ENCODE peak calls at places on chromosomes 5 and 9, in ten cellular contexts. R, L, Y, V, J, W, B, Z, A and G are unnamed samples.

GRCh38 chr9:93115486-93115885 is 18.6 kb downstream of the NINJ1 start:
- DNase-seq in W (peak), J (peak), Z (no peak), L (no peak), Y (peak), R (no peak), A (no peak), V (peak), B (no peak), G (no peak)

GRCh38 chr5:64939772-64940510 is 171.2 kb downstream of the CWC27 start:
- DNase-seq in Y (peak), W (peak), A (no peak), R (peak), L (peak), J (peak), Z (no peak), B (peak), V (peak), G (no peak)

GRCh38 chr9:132026932-132027585 is 52.6 kb downstream of the MED27 start:
- DNase-seq in Z (no peak), V (no peak), A (peak), Y (peak), B (no peak), R (no peak), J (no peak), W (no peak), L (no peak), G (no peak)

GRCh38 chr5:6581559-6582426 is 51.1 kb downstream of the NSUN2 start:
- DNase-seq in B (no peak), L (no peak), V (no peak), W (no peak), Z (no peak), A (no peak), R (no peak), J (no peak), Y (no peak), G (no peak)

GRCh38 chr9:33220681-33221567 is 19.0 kb upstream of the SPINK4 start:
- DNase-seq in Z (peak), V (peak), J (no peak), Y (no peak), A (no peak), B (no peak), L (no peak), W (no peak), R (no peak), G (no peak)

GRCh38 chr9:14097215-14097614 is 216.7 kb downstream of the NFIB start:
- DNase-seq in A (no peak), L (no peak), V (no peak), B (no peak), Z (no peak), Y (peak), R (no peak), W (peak), J (no peak), G (no peak)

GRCh38 chr5:27592231-27592630 is 553.8 kb upstream of the CDH9 start:
- DNase-seq in L (no peak), J (no peak), Z (no peak), W (no peak), V (no peak), Y (peak), B (no peak), R (no peak), A (no peak), G (no peak)

GRCh38 chr5:421901-422300 is 21.1 kb upstream of the EXOC3 start:
- DNase-seq in W (no peak), A (no peak), V (peak), R (peak), B (no peak), L (peak), J (peak), Y (no peak), Z (no peak), G (no peak)

GRCh38 chr5:127757576-127757975 is 54.4 kb downstream of the CCDC192 start:
- DNase-seq in V (no peak), B (peak), W (peak), L (no peak), Y (peak), Z (no peak), R (no peak), J (no peak), A (no peak), G (no peak)

GRCh38 chr5:128053291-128053954 is 30.1 kb upstream of the SLC12A2 start:
- DNase-seq in J (peak), V (no peak), L (no peak), A (no peak), Z (no peak), B (no peak), W (no peak), R (no peak), Y (no peak), G (no peak)

GRCh38 chr9:79287152-79287766 is 284.5 kb upstream of the TLE4 start:
- DNase-seq in L (no peak), R (no peak), J (no peak), A (no peak), W (no peak), Z (no peak), V (no peak), Y (no peak), B (peak), G (no peak)

GRCh38 chr9:108704156-108704852 is 151.5 kb downstream of the ACTL7B start:
- DNase-seq in Z (no peak), J (no peak), R (no peak), B (no peak), L (no peak), Y (no peak), V (no peak), W (no peak), A (no peak), G (no peak)

GRCh38 chr5:138565100-138565821 is 9.9 kb downstream of the HSPA9 start:
- DNase-seq in R (no peak), L (no peak), J (no peak), W (no peak), Y (no peak), A (no peak), B (no peak), V (no peak), Z (no peak), G (no peak)

GRCh38 chr5:89703799-89704198 is 705.8 kb downstream of the CETN3 start:
- DNase-seq in R (no peak), W (no peak), B (peak), A (no peak), L (no peak), V (no peak), Z (no peak), Y (peak), J (no peak), G (no peak)

GRCh38 chr9:137273616-137274320 is 3.8 kb upstream of the TOR4A start:
- DNase-seq in R (peak), Y (no peak), A (no peak), Z (no peak), B (no peak), L (peak), V (peak), W (no peak), J (peak), G (no peak)

GRCh38 chr5:126043684-126044083 is 379.5 kb upstream of the GRAMD2B start:
- DNase-seq in Z (no peak), R (no peak), L (no peak), J (no peak), B (no peak), Y (no peak), W (no peak), A (no peak), V (no peak), G (no peak)

GRCh38 chr9:37938121-37938906 is 34.4 kb upstream of the SLC25A51 start:
- DNase-seq in R (no peak), A (no peak), V (peak), B (peak), Y (no peak), W (no peak), L (no peak), J (no peak), Z (no peak), G (no peak)

GRCh38 chr5:66413931-66414330 is 182.3 kb upstream of the MAST4 start:
- DNase-seq in L (no peak), R (no peak), Y (no peak), W (no peak), V (no peak), A (no peak), J (no peak), B (no peak), Z (no peak), G (no peak)

GRCh38 chr9:97737429-97737828 is 40.3 kb upstream of the XPA start:
- DNase-seq in B (peak), W (no peak), Y (peak), A (no peak), J (no peak), V (no peak), Z (no peak), R (no peak), L (no peak), G (no peak)

GRCh38 chr5:65198777-65199120 is 283.0 kb downstream of the ADAMTS6 start:
- DNase-seq in V (no peak), Z (no peak), J (no peak), R (no peak), L (no peak), Y (no peak), B (no peak), A (peak), W (no peak), G (no peak)

GRCh38 chr9:37251452-37251851 is 131.1 kb downstream of the ZCCHC7 start:
- DNase-seq in J (no peak), A (no peak), B (peak), Z (no peak), Y (peak), W (no peak), V (no peak), R (no peak), L (no peak), G (no peak)

GRCh38 chr5:169258372-169259000 is 42.5 kb downstream of the SLIT3 start:
- DNase-seq in Z (no peak), Y (no peak), J (no peak), B (no peak), L (no peak), V (no peak), W (no peak), A (no peak), R (no peak), G (no peak)

GRCh38 chr9:2411459-2412215 is 209.9 kb upstream of the VLDLR start:
- DNase-seq in Z (no peak), V (no peak), B (peak), L (no peak), A (no peak), J (no peak), W (no peak), R (no peak), Y (peak), G (no peak)

GRCh38 chr9:87193925-87194380 is 246.6 kb upstream of the GAS1 start:
- DNase-seq in B (no peak), Z (no peak), V (no peak), R (no peak), W (no peak), L (no peak), J (no peak), Y (peak), A (no peak), G (no peak)

GRCh38 chr5:143114481-143114880 is 289.0 kb downstream of the NR3C1 start:
- DNase-seq in Y (no peak), A (no peak), J (no peak), V (no peak), W (no peak), R (no peak), B (no peak), L (no peak), Z (no peak), G (no peak)

GRCh38 chr5:55307383-55308253 is at the start of the genes DHX29 and MTREX:
- DNase-seq in A (peak), L (peak), V (peak), R (peak), B (peak), Y (peak), W (peak), Z (peak), J (peak), G (peak)

GRCh38 chr9:118128313-118128712 is 424.1 kb downstream of the TLR4 start:
- DNase-seq in W (no peak), V (no peak), R (no peak), Z (no peak), J (peak), B (no peak), L (no peak), Y (no peak), A (no peak), G (no peak)

GRCh38 chr5:140362311-140362710 is 2.3 kb downstream of the SLC4A9 start:
- DNase-seq in B (no peak), R (no peak), L (no peak), W (no peak), V (no peak), Z (no peak), J (no peak), A (no peak), Y (no peak), G (no peak)

GRCh38 chr5:134007581-134008256 is 2.9 kb upstream of the VDAC1 start:
- DNase-seq in Y (peak), J (no peak), A (no peak), V (no peak), L (no peak), B (peak), W (no peak), R (no peak), Z (no peak), G (no peak)

GRCh38 chr5:66876266-66876807 is 280.1 kb downstream of the MAST4 start:
- DNase-seq in Y (no peak), W (no peak), Z (no peak), A (no peak), V (no peak), B (no peak), L (no peak), J (no peak), R (no peak), G (no peak)

GRCh38 chr9:99046542-99047071 is 58.3 kb upstream of the TGFBR1 start:
- DNase-seq in Z (no peak), A (no peak), B (no peak), L (no peak), R (no peak), V (no peak), J (no peak), W (no peak), Y (no peak), G (no peak)

GRCh38 chr9:133607381-133607780 is 1.8 kb downstream of the FAM163B start:
- DNase-seq in W (no peak), L (no peak), B (no peak), A (no peak), V (peak), J (no peak), Z (no peak), Y (no peak), R (no peak), G (no peak)

GRCh38 chr5:53480474-53481353 is at the start of gene FST:
- DNase-seq in Y (peak), R (no peak), Z (no peak), B (peak), L (peak), A (no peak), J (peak), V (peak), W (no peak), G (no peak)

GRCh38 chr5:163569284-163569683 is 63.9 kb downstream of the MAT2B start:
- DNase-seq in V (no peak), J (no peak), B (peak), W (no peak), A (no peak), Z (no peak), R (no peak), L (no peak), Y (no peak), G (no peak)

GRCh38 chr5:96808868-96809558 is 1.3 kb upstream of the ERAP1 start:
- DNase-seq in A (no peak), J (no peak), Y (no peak), W (no peak), R (no peak), V (no peak), Z (no peak), L (no peak), B (no peak), G (no peak)
- H3K4me3 ChIP-seq in A (no peak), J (no peak), Y (peak), W (no peak), R (peak), V (no peak), Z (no peak), L (no peak), B (no peak), G (no peak)

GRCh38 chr5:117872798-117873368 is 1115.5 kb downstream of the DTWD2 start:
- DNase-seq in Z (no peak), R (no peak), A (no peak), W (no peak), L (no peak), J (no peak), V (no peak), B (no peak), Y (no peak), G (no peak)
- H3K27ac ChIP-seq in Z (no peak), R (no peak), A (no peak), W (no peak), L (no peak), J (no peak), V (no peak), B (no peak), Y (no peak), G (no peak)

GRCh38 chr5:167577616-167578015 is 713.8 kb upstream of the WWC1 start:
- DNase-seq in W (no peak), B (no peak), R (no peak), V (no peak), Z (no peak), L (no peak), J (no peak), A (no peak), Y (no peak), G (no peak)

GRCh38 chr5:167574381-167574780 is 717.1 kb upstream of the WWC1 start:
- DNase-seq in J (no peak), Z (no peak), L (no peak), B (no peak), W (no peak), V (no peak), R (no peak), Y (no peak), A (no peak), G (no peak)

GRCh38 chr5:167576928-167577327 is 714.5 kb upstream of the WWC1 start:
- DNase-seq in J (no peak), R (no peak), L (no peak), V (no peak), Y (peak), Z (no peak), W (no peak), B (no peak), A (no peak), G (no peak)

GRCh38 chr5:167573274-167574127 is 717.9 kb upstream of the WWC1 start:
- DNase-seq in L (no peak), W (peak), B (peak), V (no peak), Y (peak), Z (no peak), A (no peak), R (no peak), J (no peak), G (no peak)

DNA sequence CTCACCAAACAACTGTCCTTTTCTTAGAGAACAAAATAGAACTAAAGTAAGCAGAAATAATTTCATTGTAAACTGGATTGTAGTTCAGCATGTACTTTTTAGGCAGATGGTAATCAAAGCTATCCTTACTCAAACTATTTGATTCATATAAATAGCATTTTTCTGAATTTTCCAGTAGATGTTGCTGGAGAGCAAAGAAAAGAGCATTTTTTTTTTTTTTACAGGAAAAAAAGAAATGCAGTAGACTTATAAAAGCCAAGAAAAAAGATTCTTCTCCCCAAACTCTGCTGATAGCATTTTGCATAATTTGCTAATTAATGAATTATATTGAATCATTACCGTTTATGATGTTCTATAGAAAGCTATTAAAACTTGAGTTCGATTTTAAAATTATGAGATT is 715.3 kb upstream of the WWC1 start:
- DNase-seq in R (no peak), Z (no peak), W (no peak), V (no peak), L (no peak), A (no peak), B (no peak), J (no peak), Y (no peak), G (no peak)
- TF ChIP-seq CTCF in R (no peak), Z (no peak), W (no peak), V (no peak), L (no peak), A (no peak), B (no peak), J (no peak), Y (no peak), G (no peak)

GRCh38 chr5:81848368-81848767 is 97.5 kb upstream of the SSBP2 start:
- DNase-seq in R (no peak), W (peak), V (no peak), Y (no peak), J (no peak), L (no peak), B (peak), Z (no peak), A (no peak), G (no peak)
- H3K4me3 ChIP-seq in R (no peak), W (peak), V (no peak), Y (no peak), J (no peak), L (peak), B (no peak), Z (no peak), A (no peak), G (peak)

GRCh38 chr5:173108914-173109313 is 35.4 kb upstream of the BNIP1 start:
- DNase-seq in A (no peak), V (no peak), L (no peak), J (no peak), R (no peak), Z (no peak), W (no peak), Y (peak), B (no peak), G (no peak)

GRCh38 chr5:173119719-173120118 is 24.6 kb upstream of the BNIP1 start:
- DNase-seq in J (no peak), L (no peak), V (no peak), Y (no peak), B (no peak), R (no peak), W (no peak), A (no peak), Z (no peak), G (no peak)

GRCh38 chr5:173114536-173114935 is 29.8 kb upstream of the BNIP1 start:
- DNase-seq in V (no peak), A (no peak), Y (no peak), Z (no peak), R (no peak), W (no peak), L (no peak), B (no peak), J (no peak), G (no peak)
- H3K27ac ChIP-seq in V (no peak), A (no peak), Y (no peak), Z (no peak), R (no peak), W (no peak), L (no peak), B (no peak), J (no peak), G (no peak)

DNA sequence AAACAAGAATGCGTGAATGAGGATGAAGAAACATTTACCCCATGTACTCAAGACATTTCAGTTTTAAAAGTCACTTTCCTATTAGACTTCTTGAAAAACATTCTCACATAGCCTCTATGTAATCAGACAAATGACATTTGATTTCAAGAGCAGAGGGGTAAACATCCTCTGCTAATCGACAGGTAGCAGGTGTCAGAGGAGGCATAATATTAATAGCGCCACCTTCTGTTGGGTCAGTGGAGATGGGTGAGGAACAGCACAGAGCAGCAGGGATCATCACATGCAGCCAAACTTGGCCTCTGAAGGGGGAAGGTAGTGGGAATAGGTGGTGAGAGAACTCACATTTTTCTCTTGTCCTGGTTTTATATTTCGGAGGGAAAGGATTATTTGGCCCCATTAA is 3.3 kb upstream of the LSM11 start:
- DNase-seq in W (no peak), Y (peak), Z (no peak), R (no peak), L (no peak), A (no peak), B (peak), V (no peak), J (no peak), G (no peak)
- TF ChIP-seq CTCF in W (no peak), Y (peak), Z (peak), R (no peak), L (peak), A (peak), B (peak), V (peak), J (peak), G (no peak)

GRCh38 chr5:150154618-150155134 is 969 bp downstream of the PDGFRB start:
- DNase-seq in W (no peak), L (no peak), V (no peak), R (no peak), B (no peak), A (no peak), Y (peak), Z (no peak), J (no peak), G (no peak)
- H3K4me3 ChIP-seq in W (no peak), L (peak), V (peak), R (peak), B (peak), A (no peak), Y (peak), Z (no peak), J (peak), G (peak)